ENCODE peak calls at places on chromosomes 1 and 21, in six cellular contexts. X is GM23338, Z is Karpas-422, R is HCT116, D is IMR-90, C is heart right ventricle. K is an unnamed sample. For H3K27me3, the result is how much of the 10 kb centered on the place peaks cover.

GRCh38 chr1:22641906-22642636 is 1.4 kb upstream of the C1QC start:
- DNase-seq in D (peak), Z (peak), R (no peak), C (peak), X (peak), K (peak)

GRCh38 chr1:113928129-113928949 is 785 bp upstream of the HIPK1 start:
- DNase-seq in Z (peak), C (no peak), X (no peak), D (peak), R (no peak), K (no peak)

GRCh38 chr1:27940297-27940696 is 5.5 kb downstream of the SMPDL3B start:
- DNase-seq in Z (peak), C (peak), X (peak), R (no peak), D (no peak), K (peak)

GRCh38 chr1:78303620-78304019 is 187.2 kb upstream of the PTGFR start:
- DNase-seq in R (no peak), Z (no peak), D (peak), X (no peak), C (peak), K (no peak)

GRCh38 chr21:27425172-27425571 is 458.3 kb upstream of the ADAMTS5 start:
- DNase-seq in R (no peak), C (no peak), D (no peak), Z (no peak), X (peak), K (no peak)

GRCh38 chr1:8061210-8061609 is 35.1 kb upstream of the ERRFI1 start:
- DNase-seq in X (no peak), Z (no peak), D (peak), C (no peak), R (peak), K (no peak)

GRCh38 chr1:234988536-234988935 is 140.1 kb downstream of the TOMM20 start:
- DNase-seq in C (no peak), Z (no peak), R (no peak), X (no peak), D (no peak), K (no peak)

GRCh38 chr1:214014730-214015129 is 27.0 kb downstream of the PROX1 start:
- DNase-seq in C (no peak), X (no peak), R (no peak), D (no peak), Z (no peak), K (no peak)

GRCh38 chr1:40373323-40374283 is at the start of gene SMAP2:
- DNase-seq in C (peak), X (peak), Z (peak), R (peak), D (peak), K (peak)

GRCh38 chr21:27423906-27424595 is 457.2 kb upstream of the ADAMTS5 start:
- DNase-seq in C (no peak), R (no peak), Z (no peak), D (peak), X (peak), K (no peak)

GRCh38 chr1:84603941-84604830 is 29.9 kb upstream of the CTBS start:
- DNase-seq in Z (peak), C (peak), D (peak), R (peak), X (peak), K (no peak)

GRCh38 chr1:58739851-58740466 is 40.1 kb upstream of the MYSM1 start:
- DNase-seq in Z (peak), D (peak), R (peak), X (peak), C (no peak), K (no peak)

GRCh38 chr1:170698711-170699275 is 34.9 kb downstream of the PRRX1 start:
- DNase-seq in D (peak), C (no peak), R (no peak), X (peak), Z (no peak), K (no peak)

GRCh38 chr1:207398986-207399385 is 55.1 kb upstream of the CR2 start:
- DNase-seq in D (no peak), C (no peak), R (no peak), X (no peak), Z (no peak), K (no peak)

GRCh38 chr1:200035397-200035955 is 8.0 kb downstream of the NR5A2 start:
- DNase-seq in C (no peak), Z (no peak), X (peak), R (no peak), D (no peak), K (no peak)

GRCh38 chr1:60920561-60920960 is 161.8 kb upstream of the NFIA start:
- DNase-seq in D (no peak), X (no peak), C (no peak), R (no peak), Z (no peak), K (no peak)

GRCh38 chr1:198605426-198605825 is 33.4 kb upstream of the PTPRC start:
- DNase-seq in C (no peak), D (no peak), X (peak), R (no peak), Z (peak), K (no peak)

GRCh38 chr1:86356247-86356646 is 39.9 kb downstream of the ODF2L start:
- DNase-seq in X (peak), D (peak), C (no peak), Z (no peak), R (peak), K (no peak)

GRCh38 chr1:198880818-198881597 is 242.2 kb downstream of the PTPRC start:
- DNase-seq in D (peak), X (no peak), Z (no peak), R (peak), C (no peak), K (no peak)

GRCh38 chr1:181112071-181112929 is 23.8 kb downstream of the IER5 start:
- DNase-seq in Z (no peak), R (peak), D (peak), C (peak), X (no peak), K (no peak)

GRCh38 chr1:9823943-9824701 is at the start of gene CLSTN1:
- DNase-seq in R (peak), X (peak), C (peak), Z (peak), D (peak), K (peak)

GRCh38 chr1:205436776-205437485 is 15.1 kb upstream of the LEMD1 start:
- DNase-seq in X (no peak), C (no peak), Z (no peak), R (no peak), D (no peak), K (no peak)

GRCh38 chr1:83931658-83932253 is 67.2 kb downstream of the TTLL7 start:
- DNase-seq in X (peak), D (peak), R (peak), C (no peak), Z (peak), K (peak)

GRCh38 chr1:198118136-198118535 is 38.7 kb upstream of the NEK7 start:
- DNase-seq in X (no peak), Z (peak), D (peak), R (no peak), C (peak), K (no peak)

GRCh38 chr1:202584707-202585590 is 125.3 kb downstream of the SYT2 start:
- DNase-seq in D (peak), X (no peak), C (no peak), R (no peak), Z (no peak), K (no peak)

GRCh38 chr21:29477941-29478340 is 179.2 kb downstream of the BACH1 start:
- DNase-seq in R (no peak), X (no peak), D (peak), Z (no peak), C (no peak), K (no peak)

GRCh38 chr1:203072911-203073310 is 12.9 kb downstream of the MYOG start:
- DNase-seq in R (no peak), X (no peak), Z (no peak), C (no peak), D (peak), K (no peak)

GRCh38 chr1:74222701-74223100 is 12.5 kb upstream of the TNNI3K start:
- DNase-seq in R (no peak), Z (no peak), D (peak), C (no peak), X (no peak), K (no peak)

GRCh38 chr1:99481391-99481996 is 164.4 kb upstream of the PALMD start:
- DNase-seq in R (peak), D (peak), X (peak), C (no peak), Z (peak), K (no peak)

GRCh38 chr1:246077476-246077875 is 429.6 kb downstream of the SMYD3 start:
- DNase-seq in D (no peak), R (no peak), Z (no peak), C (no peak), X (no peak), K (no peak)

GRCh38 chr1:173429517-173430477 is 47.3 kb upstream of the PRDX6 start:
- DNase-seq in C (peak), X (peak), Z (peak), D (peak), R (peak), K (peak)

GRCh38 chr1:10889628-10890353 is 93.3 kb upstream of the CASZ1 start:
- DNase-seq in Z (no peak), X (no peak), D (no peak), C (no peak), R (no peak), K (no peak)

GRCh38 chr1:233843523-233844204 is 60.8 kb upstream of the SLC35F3 start:
- DNase-seq in C (no peak), D (no peak), X (no peak), R (no peak), Z (no peak), K (no peak)

GRCh38 chr1:147579532-147580199 is 38.4 kb downstream of the BCL9 start:
- DNase-seq in C (no peak), D (peak), Z (peak), R (no peak), X (no peak), K (no peak)

GRCh38 chr1:6034750-6035096 is 11.0 kb upstream of the KCNAB2 start:
- DNase-seq in Z (no peak), R (no peak), C (no peak), D (no peak), X (no peak), K (no peak)
- H3K27ac ChIP-seq in Z (no peak), R (no peak), C (no peak), D (no peak), X (no peak), K (no peak)

GRCh38 chr1:20344738-20345137 is 54.1 kb downstream of the VWA5B1 start:
- DNase-seq in C (no peak), D (no peak), Z (no peak), X (peak), R (no peak), K (no peak)
- H3K27me3 ChIP-seq in C (under half), D (under half), Z (under half), X (under half), R (under half), K (under half)

GRCh38 chr21:44618504-44618903 is 6.6 kb downstream of the KRTAP10-8 start:
- DNase-seq in Z (peak), X (peak), D (peak), R (peak), C (no peak), K (no peak)
- H3K27ac ChIP-seq in Z (no peak), X (no peak), D (no peak), R (no peak), C (no peak), K (peak)

GRCh38 chr1:54122992-54123391 is 29.8 kb downstream of the CDCP2 start:
- DNase-seq in X (no peak), C (no peak), Z (no peak), R (no peak), D (no peak), K (no peak)
- H3K27me3 ChIP-seq in X (under half), C (under half), Z (under half), R (under half), D (under half), K (under half)

GRCh38 chr1:30755334-30755733 is 2.2 kb downstream of the LAPTM5 start:
- DNase-seq in X (no peak), Z (no peak), C (no peak), D (no peak), R (no peak), K (no peak)
- H3K27ac ChIP-seq in X (no peak), Z (peak), C (no peak), D (no peak), R (no peak), K (peak)

GRCh38 chr1:25614466-25615171 is 2.0 kb upstream of the MAN1C1 start:
- DNase-seq in R (no peak), Z (no peak), X (no peak), D (no peak), C (no peak), K (no peak)

GRCh38 chr1:25616080-25616931 is at the start of gene MAN1C1:
- DNase-seq in C (peak), X (peak), Z (peak), R (peak), D (peak), K (peak)

GRCh38 chr1:25615172-25615541 is 1.4 kb upstream of the MAN1C1 start:
- DNase-seq in D (no peak), Z (no peak), X (no peak), R (no peak), C (no peak), K (no peak)

GRCh38 chr1:25616932-25617625 is 488 bp downstream of the MAN1C1 start:
- DNase-seq in D (no peak), R (no peak), C (no peak), X (peak), Z (no peak), K (no peak)

DNA sequence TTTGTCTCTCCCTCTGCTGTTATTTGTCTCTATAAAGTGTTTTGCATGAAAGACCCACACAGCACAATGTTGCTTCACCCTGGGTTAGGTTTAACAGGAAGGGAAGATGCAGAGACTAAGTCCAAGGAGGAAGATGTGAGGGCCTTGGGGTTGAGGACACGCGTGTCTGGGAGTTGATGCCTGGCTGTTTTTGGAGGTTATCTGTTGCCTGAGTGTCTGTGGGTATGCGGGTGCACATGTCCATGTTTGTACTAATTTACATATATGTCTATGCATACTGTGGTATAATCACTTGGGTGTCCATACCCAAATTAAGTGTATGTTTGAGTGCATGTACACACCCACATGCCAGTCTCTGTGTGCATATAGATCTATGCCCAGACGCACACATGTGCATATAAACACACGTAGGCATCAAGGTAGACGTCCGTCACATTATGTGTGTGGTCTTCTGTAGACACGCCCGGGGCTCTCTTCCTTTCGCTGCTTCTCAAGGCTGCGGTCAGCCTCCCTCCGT is 970 bp upstream of the MAN1C1 start:
- DNase-seq in D (no peak), Z (no peak), C (no peak), R (no peak), X (no peak), K (no peak)
- H3K27me3 ChIP-seq in D (under half), Z (under half), C (under half), R (under half), X (under half), K (under half)

GRCh38 chr1:155125946-155126493 is 1.7 kb upstream of the EFNA1 start:
- DNase-seq in D (no peak), X (peak), C (peak), Z (no peak), R (no peak), K (no peak)

GRCh38 chr1:155125511-155125945 is 2.1 kb upstream of the EFNA1 start:
- DNase-seq in Z (no peak), D (no peak), X (peak), R (no peak), C (no peak), K (no peak)

GRCh38 chr1:155127105-155127671 is 488 bp upstream of the EFNA1 start:
- DNase-seq in R (no peak), Z (no peak), C (peak), X (peak), D (peak), K (no peak)

GRCh38 chr1:155127672-155128468 is at the start of gene EFNA1:
- DNase-seq in X (peak), D (no peak), C (peak), Z (no peak), R (no peak), K (no peak)

GRCh38 chr1:155126494-155127104 is 1.1 kb upstream of the EFNA1 start:
- DNase-seq in D (peak), C (peak), X (peak), Z (peak), R (no peak), K (no peak)
- H3K27ac ChIP-seq in D (no peak), C (peak), X (no peak), Z (no peak), R (no peak), K (no peak)

GRCh38 chr1:160653620-160654016 is 6.8 kb upstream of the SLAMF1 start:
- DNase-seq in X (no peak), R (no peak), Z (peak), C (no peak), D (no peak), K (no peak)
- H3K27me3 ChIP-seq in X (under half), R (under half), Z (under half), C (under half), D (under half), K (under half)

DNA sequence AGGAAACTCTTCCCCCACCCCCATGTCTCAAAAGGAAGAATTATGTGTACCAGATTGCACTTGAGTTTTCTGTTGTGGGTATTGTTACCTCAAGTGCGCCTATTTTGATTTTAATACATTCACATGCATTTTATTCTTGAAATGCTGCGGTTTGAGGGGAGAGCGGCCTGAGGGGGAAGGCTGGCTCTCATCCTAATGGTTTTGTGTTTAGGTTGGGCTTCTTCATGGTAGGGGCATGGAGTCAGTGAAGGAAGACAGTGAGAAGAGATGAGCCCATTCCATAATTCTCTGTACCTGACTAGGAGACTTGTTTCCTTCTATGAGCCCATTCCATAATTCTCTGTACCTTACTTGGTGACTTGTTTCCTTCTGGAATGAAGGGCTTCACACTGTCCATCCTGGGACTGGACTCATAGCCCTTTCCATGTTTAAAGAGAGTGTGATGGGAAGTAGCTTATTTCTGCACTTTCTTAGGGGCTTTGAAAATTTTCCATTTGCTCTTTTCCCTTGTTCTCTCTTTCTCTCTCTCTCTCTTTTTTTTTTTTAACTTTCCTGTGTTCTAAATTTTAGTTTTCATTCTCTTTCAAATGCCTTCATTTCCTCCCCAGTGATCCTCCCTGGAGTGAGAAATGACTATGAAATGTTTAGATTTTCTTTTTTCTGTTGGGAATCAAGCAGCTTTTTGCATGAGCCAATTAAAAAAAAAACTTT is 1.9 kb downstream of the AK4 start:
- DNase-seq in R (no peak), X (no peak), Z (no peak), C (no peak), D (no peak), K (no peak)
- H3K27ac ChIP-seq in R (no peak), X (peak), Z (no peak), C (peak), D (no peak), K (no peak)